ENCODE peak calls at places on chromosomes 1 and 21, in four cellular contexts. One of them, this sample, is unnamed. For H3K4me1, the result is how much of the 10 kb centered on the place peaks cover.

GRCh38 chr1:49364676-49365075 is 588.0 kb upstream of the BEND5 start:
- DNase-seq in A673: peak
- DNase-seq in thoracic aorta: no peak
- DNase-seq in pancreas: no peak
- DNase-seq in this sample: peak

GRCh38 chr1:234186037-234186688 is 187.1 kb upstream of the COA6 start:
- DNase-seq in thoracic aorta: no peak
- DNase-seq in A673: no peak
- DNase-seq in pancreas: no peak
- DNase-seq in this sample: peak

GRCh38 chr21:45558044-45558721 is 15.9 kb upstream of the SLC19A1 start:
- DNase-seq in A673: no peak
- DNase-seq in thoracic aorta: no peak
- DNase-seq in pancreas: no peak
- DNase-seq in this sample: no peak

GRCh38 chr1:4424766-4425165 is 229.6 kb upstream of the AJAP1 start:
- DNase-seq in thoracic aorta: no peak
- DNase-seq in A673: no peak
- DNase-seq in pancreas: no peak
- DNase-seq in this sample: no peak

GRCh38 chr1:219066631-219067349 is 106.9 kb upstream of the LYPLAL1 start:
- DNase-seq in thoracic aorta: no peak
- DNase-seq in pancreas: no peak
- DNase-seq in A673: peak
- DNase-seq in this sample: peak

GRCh38 chr1:20739225-20739624 is 6.7 kb upstream of the SH2D5 start:
- DNase-seq in A673: no peak
- DNase-seq in thoracic aorta: no peak
- DNase-seq in pancreas: no peak
- DNase-seq in this sample: peak

GRCh38 chr21:27258222-27258621 is 291.3 kb upstream of the ADAMTS5 start:
- DNase-seq in A673: no peak
- DNase-seq in pancreas: no peak
- DNase-seq in thoracic aorta: no peak
- DNase-seq in this sample: no peak

GRCh38 chr1:57217905-57218304 is 206.0 kb downstream of the DAB1 start:
- DNase-seq in pancreas: no peak
- DNase-seq in A673: no peak
- DNase-seq in thoracic aorta: no peak
- DNase-seq in this sample: peak

GRCh38 chr1:204929487-204930185 is 59.0 kb downstream of the NFASC start:
- DNase-seq in thoracic aorta: no peak
- DNase-seq in pancreas: no peak
- DNase-seq in A673: no peak
- DNase-seq in this sample: no peak

GRCh38 chr1:201748331-201748730 is 80.6 kb upstream of the IPO9 start:
- DNase-seq in thoracic aorta: peak
- DNase-seq in pancreas: no peak
- DNase-seq in A673: peak
- DNase-seq in this sample: peak

GRCh38 chr1:153470707-153471106 is 10.3 kb upstream of the S100A7 start:
- DNase-seq in A673: no peak
- DNase-seq in thoracic aorta: no peak
- DNase-seq in pancreas: no peak
- DNase-seq in this sample: no peak

GRCh38 chr21:36155603-36156338 is 853 bp upstream of the DOP1B start:
- DNase-seq in A673: no peak
- DNase-seq in thoracic aorta: no peak
- DNase-seq in pancreas: peak
- DNase-seq in this sample: peak

GRCh38 chr1:54973205-54973921 is 7.1 kb upstream of the TMEM61 start:
- DNase-seq in thoracic aorta: no peak
- DNase-seq in pancreas: no peak
- DNase-seq in A673: peak
- DNase-seq in this sample: peak

GRCh38 chr1:103106426-103107321 is 1.6 kb downstream of the COL11A1 start:
- DNase-seq in thoracic aorta: no peak
- DNase-seq in A673: peak
- DNase-seq in pancreas: peak
- DNase-seq in this sample: peak

GRCh38 chr1:157820299-157820698 is 379 bp upstream of the FCRL1 start:
- DNase-seq in pancreas: no peak
- DNase-seq in thoracic aorta: no peak
- DNase-seq in A673: no peak
- DNase-seq in this sample: no peak

GRCh38 chr1:157819886-157820285 is at the start of gene FCRL1:
- DNase-seq in thoracic aorta: no peak
- DNase-seq in pancreas: no peak
- DNase-seq in A673: no peak
- DNase-seq in this sample: no peak

GRCh38 chr1:157813269-157813668 is 6.7 kb downstream of the FCRL1 start:
- DNase-seq in thoracic aorta: no peak
- DNase-seq in pancreas: no peak
- DNase-seq in A673: no peak
- DNase-seq in this sample: no peak

GRCh38 chr1:157819215-157819614 is 705 bp downstream of the FCRL1 start:
- DNase-seq in thoracic aorta: no peak
- DNase-seq in pancreas: no peak
- DNase-seq in A673: no peak
- DNase-seq in this sample: no peak
- H3K27ac ChIP-seq in thoracic aorta: no peak
- H3K27ac ChIP-seq in pancreas: no peak
- H3K27ac ChIP-seq in A673: no peak
- H3K27ac ChIP-seq in this sample: no peak

GRCh38 chr1:1238702-1239178 is 6.7 kb downstream of the B3GALT6 start:
- DNase-seq in thoracic aorta: no peak
- DNase-seq in A673: no peak
- DNase-seq in pancreas: no peak
- DNase-seq in this sample: no peak

GRCh38 chr1:1239624-1240347 is 6.7 kb downstream of the C1QTNF12 start:
- DNase-seq in pancreas: no peak
- DNase-seq in A673: no peak
- DNase-seq in thoracic aorta: no peak
- DNase-seq in this sample: no peak

GRCh38 chr1:1240348-1240732 is 6.2 kb downstream of the C1QTNF12 start:
- DNase-seq in pancreas: no peak
- DNase-seq in thoracic aorta: no peak
- DNase-seq in A673: no peak
- DNase-seq in this sample: no peak

GRCh38 chr1:1237874-1238701 is 6.1 kb downstream of the B3GALT6 start:
- DNase-seq in pancreas: no peak
- DNase-seq in A673: no peak
- DNase-seq in thoracic aorta: no peak
- DNase-seq in this sample: peak

DNA sequence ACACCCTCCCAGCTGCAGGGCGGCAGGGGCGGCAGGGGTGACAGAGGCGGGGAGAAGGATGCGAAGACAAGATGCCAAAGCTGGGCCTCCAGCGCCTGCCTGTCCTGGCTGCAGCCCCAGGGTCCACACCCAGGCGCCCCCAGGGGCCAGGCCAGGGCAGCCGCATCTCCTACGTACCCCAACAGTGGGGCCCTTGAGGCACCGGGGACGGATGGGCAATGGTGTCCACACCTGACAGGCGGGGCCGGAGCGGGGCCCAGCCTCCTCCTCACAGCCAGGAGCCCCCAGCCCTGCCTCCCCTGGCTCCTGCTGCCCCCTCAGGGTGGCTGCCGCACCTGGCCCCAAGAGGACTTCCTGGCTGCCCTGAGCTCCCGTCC is 7.2 kb downstream of the B3GALT6 start:
- DNase-seq in pancreas: no peak
- DNase-seq in A673: no peak
- DNase-seq in thoracic aorta: no peak
- DNase-seq in this sample: no peak
- H3K4me1 ChIP-seq in pancreas: under half
- H3K4me1 ChIP-seq in A673: under half
- H3K4me1 ChIP-seq in thoracic aorta: under half
- H3K4me1 ChIP-seq in this sample: under half

DNA sequence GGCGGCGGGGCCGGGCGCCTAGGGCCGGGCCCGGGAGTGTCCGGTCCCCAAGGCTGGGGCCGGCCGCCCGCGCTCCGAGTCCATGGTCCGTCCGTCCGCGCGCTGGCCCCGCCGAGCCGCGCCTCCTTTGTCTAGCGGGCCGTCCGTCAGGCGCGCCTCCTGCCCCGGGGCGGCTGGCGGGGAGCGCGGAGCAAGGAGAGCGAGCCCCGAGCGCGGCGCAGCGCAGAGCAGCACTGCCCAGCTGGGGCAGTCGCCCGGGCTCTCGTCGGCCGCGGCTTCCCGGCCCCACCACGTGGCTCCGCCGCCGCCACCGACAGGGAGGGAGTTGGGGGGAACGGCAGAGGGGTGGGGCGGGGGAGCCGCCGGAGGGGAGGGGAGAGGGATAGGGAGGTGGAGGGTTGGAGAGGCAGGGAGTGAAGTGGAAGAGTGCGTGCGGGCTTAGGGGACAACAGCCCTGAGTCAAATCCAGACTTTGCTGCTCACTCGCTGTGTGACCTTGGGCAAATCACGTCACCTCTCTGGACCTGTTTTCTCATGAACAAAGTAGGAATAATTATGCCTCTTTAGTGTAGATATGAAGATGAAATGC is at the start of gene NKAIN1:
- DNase-seq in thoracic aorta: no peak
- DNase-seq in A673: peak
- DNase-seq in pancreas: no peak
- DNase-seq in this sample: no peak
- H3K27ac ChIP-seq in thoracic aorta: no peak
- H3K27ac ChIP-seq in A673: no peak
- H3K27ac ChIP-seq in pancreas: no peak
- H3K27ac ChIP-seq in this sample: no peak

DNA sequence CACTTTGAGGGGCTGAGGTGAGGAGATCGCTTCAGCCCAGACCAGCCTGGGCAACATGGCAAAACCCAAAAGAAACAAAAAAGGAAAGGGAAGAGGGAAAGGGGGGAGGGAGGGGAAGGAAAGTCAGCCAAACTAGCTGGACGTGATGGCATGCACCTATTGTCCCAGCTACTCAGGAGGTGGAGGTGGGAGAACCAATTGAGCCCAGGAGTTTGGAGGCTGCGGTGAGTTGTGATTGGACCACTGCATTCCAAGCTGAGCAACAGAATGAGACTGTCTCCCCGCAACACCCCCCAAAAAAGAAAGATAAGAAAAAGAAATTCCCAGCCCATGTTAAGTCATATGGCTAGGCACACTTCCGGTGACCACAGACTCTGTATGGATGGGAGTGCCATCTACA is 128.4 kb downstream of the PTPN14 start:
- DNase-seq in thoracic aorta: no peak
- DNase-seq in pancreas: no peak
- DNase-seq in A673: no peak
- DNase-seq in this sample: no peak
- H3K4me1 ChIP-seq in thoracic aorta: under half
- H3K4me1 ChIP-seq in pancreas: under half
- H3K4me1 ChIP-seq in A673: half or more
- H3K4me1 ChIP-seq in this sample: under half

GRCh38 chr1:169113613-169114119 is 7.2 kb downstream of the ATP1B1 start:
- DNase-seq in A673: no peak
- DNase-seq in thoracic aorta: no peak
- DNase-seq in pancreas: no peak
- DNase-seq in this sample: peak
- H3K27ac ChIP-seq in A673: no peak
- H3K27ac ChIP-seq in thoracic aorta: no peak
- H3K27ac ChIP-seq in pancreas: peak
- H3K27ac ChIP-seq in this sample: peak

GRCh38 chr1:185279571-185279970 is 37.5 kb downstream of the IVNS1ABP start:
- DNase-seq in thoracic aorta: no peak
- DNase-seq in pancreas: no peak
- DNase-seq in A673: no peak
- DNase-seq in this sample: no peak
- H3K4me1 ChIP-seq in thoracic aorta: under half
- H3K4me1 ChIP-seq in pancreas: under half
- H3K4me1 ChIP-seq in A673: under half
- H3K4me1 ChIP-seq in this sample: under half

DNA sequence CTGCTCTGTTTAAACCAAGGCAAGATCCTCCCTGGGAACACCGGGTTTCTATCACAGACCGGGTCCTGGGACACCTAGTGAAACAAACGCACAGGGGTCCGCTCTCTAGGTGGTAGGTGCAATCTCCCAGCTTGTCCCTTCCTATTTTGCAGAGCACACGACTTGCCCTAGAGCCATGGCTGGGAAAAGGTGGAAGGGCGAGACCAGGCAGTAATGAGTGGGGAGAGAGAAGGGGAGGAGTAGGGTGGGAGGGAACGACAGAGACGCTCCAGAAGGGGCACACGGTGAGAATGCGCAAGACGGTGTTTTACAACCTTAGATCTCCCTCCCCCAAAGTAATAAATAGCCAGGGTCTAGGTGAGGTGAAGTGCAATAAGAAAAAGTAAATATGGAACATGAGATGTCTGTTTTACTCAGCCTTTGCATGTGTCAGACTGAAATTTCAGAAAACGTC is 9.3 kb upstream of the ARHGAP29 start:
- DNase-seq in pancreas: no peak
- DNase-seq in thoracic aorta: no peak
- DNase-seq in A673: no peak
- DNase-seq in this sample: no peak
- H3K27ac ChIP-seq in pancreas: peak
- H3K27ac ChIP-seq in thoracic aorta: peak
- H3K27ac ChIP-seq in A673: no peak
- H3K27ac ChIP-seq in this sample: peak

GRCh38 chr1:223710179-223711133 is 1.9 kb upstream of the CAPN2 start:
- DNase-seq in pancreas: no peak
- DNase-seq in A673: no peak
- DNase-seq in thoracic aorta: no peak
- DNase-seq in this sample: no peak

GRCh38 chr1:223708651-223709268 is 3.6 kb upstream of the CAPN2 start:
- DNase-seq in thoracic aorta: no peak
- DNase-seq in A673: no peak
- DNase-seq in pancreas: no peak
- DNase-seq in this sample: no peak

GRCh38 chr1:223708001-223708359 is 4.4 kb upstream of the CAPN2 start:
- DNase-seq in A673: no peak
- DNase-seq in thoracic aorta: no peak
- DNase-seq in pancreas: no peak
- DNase-seq in this sample: no peak

GRCh38 chr1:223711173-223711572 is 1.2 kb upstream of the CAPN2 start:
- DNase-seq in thoracic aorta: no peak
- DNase-seq in A673: peak
- DNase-seq in pancreas: no peak
- DNase-seq in this sample: no peak

DNA sequence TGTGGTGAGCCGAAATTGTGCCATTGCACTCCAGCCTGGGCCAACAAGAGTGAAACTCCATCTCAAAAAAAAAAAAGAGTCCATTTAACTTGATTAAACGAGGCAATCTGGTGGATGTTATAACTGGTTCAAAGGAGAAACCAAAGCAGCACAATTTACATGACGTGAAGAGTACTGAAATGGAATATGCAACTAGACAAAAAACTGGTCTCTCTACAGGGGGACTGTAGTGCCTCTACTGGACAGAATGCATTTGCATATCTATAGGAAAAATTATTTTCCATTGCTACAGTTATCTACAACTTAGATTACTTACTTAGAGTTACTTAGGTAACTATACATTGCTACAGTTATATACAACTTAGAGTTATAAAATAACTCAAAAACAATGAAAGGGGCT is 2.7 kb upstream of the CAPN2 start:
- DNase-seq in A673: peak
- DNase-seq in pancreas: no peak
- DNase-seq in thoracic aorta: no peak
- DNase-seq in this sample: peak
- H3K4me1 ChIP-seq in A673: half or more
- H3K4me1 ChIP-seq in pancreas: under half
- H3K4me1 ChIP-seq in thoracic aorta: half or more
- H3K4me1 ChIP-seq in this sample: under half

GRCh38 chr1:27144349-27144748 is 10.6 kb downstream of the SLC9A1 start:
- DNase-seq in A673: no peak
- DNase-seq in thoracic aorta: no peak
- DNase-seq in pancreas: no peak
- DNase-seq in this sample: peak
- H3K27ac ChIP-seq in A673: no peak
- H3K27ac ChIP-seq in thoracic aorta: peak
- H3K27ac ChIP-seq in pancreas: no peak
- H3K27ac ChIP-seq in this sample: peak